ENCODE peak calls at places on chromosomes 4 and X, in six cellular contexts. One of them, this sample, is unnamed.

GRCh38 chrX:68666580-68666979 is 19.1 kb downstream of the STARD8 start:
- DNase-seq in T follicular helper cell: no peak
- DNase-seq in activated CD8-positive, alpha-beta memory T cell treated with anti-CD3 and anti-CD28 coated beads for 24 hours: no peak
- DNase-seq in activated CD4-positive, alpha-beta T cell treated with anti-CD3 and anti-CD28 coated beads, Interleukin-2, amount 50 U/mL, for 24 hours: no peak
- DNase-seq in HEK293T: no peak
- DNase-seq in amniotic epithelial cell: no peak
- DNase-seq in this sample: no peak

GRCh38 chr4:37812713-37813112 is 13.8 kb upstream of the PGM2 start:
- DNase-seq in HEK293T: no peak
- DNase-seq in activated CD4-positive, alpha-beta T cell treated with anti-CD3 and anti-CD28 coated beads, Interleukin-2, amount 50 U/mL, for 24 hours: no peak
- DNase-seq in amniotic epithelial cell: peak; percentile 91
- DNase-seq in activated CD8-positive, alpha-beta memory T cell treated with anti-CD3 and anti-CD28 coated beads for 24 hours: no peak
- DNase-seq in T follicular helper cell: no peak
- DNase-seq in this sample: peak; percentile 77

GRCh38 chrX:2828404-2829065 is at the start of gene GYG2:
- DNase-seq in activated CD4-positive, alpha-beta T cell treated with anti-CD3 and anti-CD28 coated beads, Interleukin-2, amount 50 U/mL, for 24 hours: no peak
- DNase-seq in T follicular helper cell: no peak
- DNase-seq in amniotic epithelial cell: peak; percentile 66
- DNase-seq in activated CD8-positive, alpha-beta memory T cell treated with anti-CD3 and anti-CD28 coated beads for 24 hours: no peak
- DNase-seq in HEK293T: peak; percentile 47
- DNase-seq in this sample: no peak

GRCh38 chrX:152925835-152926234 is 28.0 kb downstream of the ZNF185 start:
- DNase-seq in amniotic epithelial cell: no peak
- DNase-seq in HEK293T: no peak
- DNase-seq in T follicular helper cell: no peak
- DNase-seq in activated CD4-positive, alpha-beta T cell treated with anti-CD3 and anti-CD28 coated beads, Interleukin-2, amount 50 U/mL, for 24 hours: no peak
- DNase-seq in activated CD8-positive, alpha-beta memory T cell treated with anti-CD3 and anti-CD28 coated beads for 24 hours: no peak
- DNase-seq in this sample: no peak

GRCh38 chr4:108215055-108215454 is 46.3 kb upstream of the LEF1 start:
- DNase-seq in T follicular helper cell: no peak
- DNase-seq in activated CD4-positive, alpha-beta T cell treated with anti-CD3 and anti-CD28 coated beads, Interleukin-2, amount 50 U/mL, for 24 hours: no peak
- DNase-seq in amniotic epithelial cell: no peak
- DNase-seq in HEK293T: no peak
- DNase-seq in activated CD8-positive, alpha-beta memory T cell treated with anti-CD3 and anti-CD28 coated beads for 24 hours: no peak
- DNase-seq in this sample: no peak

GRCh38 chr4:103757631-103758030 is 37.8 kb upstream of the TACR3 start:
- DNase-seq in activated CD4-positive, alpha-beta T cell treated with anti-CD3 and anti-CD28 coated beads, Interleukin-2, amount 50 U/mL, for 24 hours: no peak
- DNase-seq in amniotic epithelial cell: no peak
- DNase-seq in activated CD8-positive, alpha-beta memory T cell treated with anti-CD3 and anti-CD28 coated beads for 24 hours: no peak
- DNase-seq in HEK293T: no peak
- DNase-seq in T follicular helper cell: no peak
- DNase-seq in this sample: no peak

GRCh38 chrX:48948589-48948988 is 8.8 kb downstream of the OTUD5 start:
- DNase-seq in T follicular helper cell: no peak
- DNase-seq in HEK293T: no peak
- DNase-seq in activated CD4-positive, alpha-beta T cell treated with anti-CD3 and anti-CD28 coated beads, Interleukin-2, amount 50 U/mL, for 24 hours: no peak
- DNase-seq in activated CD8-positive, alpha-beta memory T cell treated with anti-CD3 and anti-CD28 coated beads for 24 hours: no peak
- DNase-seq in amniotic epithelial cell: no peak
- DNase-seq in this sample: no peak

GRCh38 chr4:73222466-73223257 is 35.9 kb downstream of the ANKRD17 start:
- DNase-seq in activated CD4-positive, alpha-beta T cell treated with anti-CD3 and anti-CD28 coated beads, Interleukin-2, amount 50 U/mL, for 24 hours: peak; percentile 72
- DNase-seq in activated CD8-positive, alpha-beta memory T cell treated with anti-CD3 and anti-CD28 coated beads for 24 hours: no peak
- DNase-seq in amniotic epithelial cell: peak; percentile 98
- DNase-seq in HEK293T: peak; percentile 73
- DNase-seq in T follicular helper cell: peak; percentile 48
- DNase-seq in this sample: peak; percentile 82

GRCh38 chr4:103008875-103009729 is 10.4 kb downstream of the SLC9B1 start:
- DNase-seq in T follicular helper cell: no peak
- DNase-seq in activated CD8-positive, alpha-beta memory T cell treated with anti-CD3 and anti-CD28 coated beads for 24 hours: no peak
- DNase-seq in amniotic epithelial cell: peak; percentile 74
- DNase-seq in HEK293T: peak; percentile 56
- DNase-seq in activated CD4-positive, alpha-beta T cell treated with anti-CD3 and anti-CD28 coated beads, Interleukin-2, amount 50 U/mL, for 24 hours: peak; percentile 35
- DNase-seq in this sample: peak; percentile 32

GRCh38 chr4:159105761-159106243 is 2.9 kb downstream of the RAPGEF2 start:
- DNase-seq in activated CD4-positive, alpha-beta T cell treated with anti-CD3 and anti-CD28 coated beads, Interleukin-2, amount 50 U/mL, for 24 hours: peak; percentile 10
- DNase-seq in T follicular helper cell: no peak
- DNase-seq in amniotic epithelial cell: peak; percentile 22
- DNase-seq in HEK293T: no peak
- DNase-seq in activated CD8-positive, alpha-beta memory T cell treated with anti-CD3 and anti-CD28 coated beads for 24 hours: no peak
- DNase-seq in this sample: no peak

GRCh38 chr4:87527446-87528240 is 1.5 kb downstream of the SPARCL1 start:
- DNase-seq in activated CD4-positive, alpha-beta T cell treated with anti-CD3 and anti-CD28 coated beads, Interleukin-2, amount 50 U/mL, for 24 hours: no peak
- DNase-seq in amniotic epithelial cell: no peak
- DNase-seq in T follicular helper cell: no peak
- DNase-seq in HEK293T: no peak
- DNase-seq in activated CD8-positive, alpha-beta memory T cell treated with anti-CD3 and anti-CD28 coated beads for 24 hours: no peak
- DNase-seq in this sample: no peak

GRCh38 chr4:126475730-126476129 is 1157.0 kb upstream of the INTU start:
- DNase-seq in T follicular helper cell: no peak
- DNase-seq in activated CD8-positive, alpha-beta memory T cell treated with anti-CD3 and anti-CD28 coated beads for 24 hours: no peak
- DNase-seq in amniotic epithelial cell: no peak
- DNase-seq in HEK293T: no peak
- DNase-seq in activated CD4-positive, alpha-beta T cell treated with anti-CD3 and anti-CD28 coated beads, Interleukin-2, amount 50 U/mL, for 24 hours: no peak
- DNase-seq in this sample: no peak

This sample was measured in HS-5.